ENCODE peak calls at places on chromosomes 11 and 22, in six cellular contexts. L, F, W, B, R and S are unnamed samples.

GRCh38 chr11:130129922-130130321 is 29.7 kb upstream of the ST14 start:
- DNase-seq in R (no peak), F (no peak), L (no peak), W (no peak), B (no peak), S (no peak)

GRCh38 chr22:46833228-46833627 is 70.8 kb downstream of the TBC1D22A start:
- DNase-seq in R (no peak), B (no peak), L (no peak), W (no peak), F (no peak), S (no peak)

GRCh38 chr11:32405592-32405991 is 29.7 kb downstream of the WT1 start:
- DNase-seq in L (no peak), B (no peak), W (no peak), R (no peak), F (no peak), S (no peak)

GRCh38 chr11:102874842-102875241 is at the start of gene MMP12:
- DNase-seq in W (no peak), F (no peak), L (no peak), B (no peak), R (no peak), S (no peak)

GRCh38 chr11:126839496-126839895 is 161.1 kb downstream of the KIRREL3 start:
- DNase-seq in F (no peak), R (no peak), L (no peak), B (no peak), W (no peak), S (no peak)

GRCh38 chr11:114142646-114143045 is 83.1 kb downstream of the ZBTB16 start:
- DNase-seq in F (no peak), L (no peak), W (no peak), B (no peak), R (no peak), S (no peak)

GRCh38 chr11:5922749-5923426 is 19.2 kb upstream of the OR56A3 start:
- DNase-seq in F (no peak), L (no peak), R (no peak), W (no peak), B (no peak), S (no peak)

GRCh38 chr11:2760196-2760871 is 60.5 kb upstream of the KCNQ1OT1 start:
- DNase-seq in B (no peak), F (no peak), W (no peak), R (no peak), L (no peak), S (no peak)

GRCh38 chr11:19403196-19403895 is 162.6 kb upstream of the E2F8 start:
- DNase-seq in L (no peak), W (no peak), B (no peak), F (no peak), R (no peak), S (no peak)

GRCh38 chr11:1640076-1640946 is 10.7 kb downstream of the KRTAP5-5 start:
- DNase-seq in B (peak; percentile 69), L (no peak), F (no peak), W (no peak), R (peak; percentile 50), S (peak; percentile 29)

GRCh38 chr11:129119036-129119435 is 73.1 kb downstream of the ARHGAP32 start:
- DNase-seq in B (no peak), F (no peak), L (no peak), R (no peak), W (no peak), S (no peak)

GRCh38 chr11:46421257-46421880 is 29.8 kb upstream of the CHRM4 start:
- DNase-seq in W (no peak), F (no peak), B (no peak), R (no peak), L (no peak), S (no peak)

GRCh38 chr22:42868751-42869251 is 11.7 kb upstream of the ARFGAP3 start:
- DNase-seq in F (peak; percentile 62), B (no peak), L (no peak), R (no peak), W (no peak), S (no peak)

GRCh38 chr22:29748248-29748893 is 18.4 kb downstream of the ZMAT5 start:
- DNase-seq in R (no peak), W (no peak), F (no peak), L (no peak), B (no peak), S (no peak)

GRCh38 chr11:95289378-95289777 is 58.4 kb upstream of the SESN3 start:
- DNase-seq in W (no peak), R (no peak), F (no peak), L (no peak), B (no peak), S (no peak)

GRCh38 chr11:110070176-110070575 is 23.0 kb upstream of the ZC3H12C start:
- DNase-seq in L (no peak), F (no peak), W (no peak), R (no peak), B (no peak), S (no peak)

GRCh38 chr11:13685461-13686108 is 17.1 kb downstream of the FAR1 start:
- DNase-seq in F (no peak), B (no peak), W (no peak), R (no peak), L (no peak), S (no peak)

GRCh38 chr11:108838102-108838803 is 173.4 kb downstream of the DDX10 start:
- DNase-seq in L (no peak), F (no peak), B (no peak), R (no peak), W (no peak), S (no peak)

GRCh38 chr11:85937838-85938237 is 82.7 kb downstream of the CCDC83 start:
- DNase-seq in W (no peak), L (no peak), F (no peak), R (no peak), B (no peak), S (no peak)

GRCh38 chr11:1868056-1868635 is 15.3 kb downstream of the LSP1 start:
- DNase-seq in R (no peak), W (no peak), L (no peak), B (no peak), F (no peak), S (no peak)

GRCh38 chr22:29109853-29110252 is 37.0 kb downstream of the KREMEN1 start:
- DNase-seq in W (no peak), L (no peak), B (no peak), R (no peak), F (no peak), S (no peak)

GRCh38 chr22:23325183-23325582 is 144.9 kb downstream of the BCR start:
- DNase-seq in F (no peak), R (no peak), L (no peak), W (no peak), B (no peak), S (no peak)

GRCh38 chr22:22605074-22605404 is 39.4 kb upstream of the GGTLC2 start:
- DNase-seq in W (no peak), B (no peak), R (no peak), F (no peak), L (no peak), S (no peak)

GRCh38 chr22:19523240-19524169 is 705 bp downstream of the CLDN5 start:
- DNase-seq in R (no peak), W (no peak), B (peak; percentile 34), F (no peak), L (no peak), S (no peak)

GRCh38 chr22:25281675-25282345 is 62.4 kb downstream of the CRYBB2 start:
- DNase-seq in W (no peak), R (no peak), B (no peak), F (no peak), L (no peak), S (no peak)

GRCh38 chr11:123430736-123431356 is 777 bp downstream of the GRAMD1B start:
- DNase-seq in W (no peak), R (peak; percentile 76), F (peak; percentile 72), B (peak; percentile 63), L (peak; percentile 19), S (no peak)

GRCh38 chr11:47406896-47407745 is 1.3 kb upstream of the SLC39A13 start:
- DNase-seq in W (no peak), B (no peak), R (no peak), F (no peak), L (no peak), S (no peak)

GRCh38 chr11:116513894-116514293 is 258.9 kb downstream of the BUD13 start:
- DNase-seq in R (no peak), L (no peak), F (no peak), W (no peak), B (no peak), S (no peak)